ENCODE peak calls at places on chromosomes 16 and 17, in four cellular contexts. One of them, this sample, is unnamed.

GRCh38 chr17:40095944-40096791 is 4.2 kb downstream of the NR1D1 start:
- DNase-seq in cardiac fibroblast: peak
- DNase-seq in ascending aorta: no peak
- DNase-seq in H9: no peak
- DNase-seq in this sample: no peak

GRCh38 chr16:31177136-31177535 is 2.8 kb upstream of the FUS start:
- DNase-seq in ascending aorta: no peak
- DNase-seq in cardiac fibroblast: peak
- DNase-seq in H9: no peak
- DNase-seq in this sample: peak

GRCh38 chr16:67177743-67178699 is 5.7 kb downstream of the MATCAP1 start:
- DNase-seq in ascending aorta: no peak
- DNase-seq in H9: peak
- DNase-seq in cardiac fibroblast: peak
- DNase-seq in this sample: peak

GRCh38 chr16:72400257-72401078 is 228.5 kb upstream of the PMFBP1 start:
- DNase-seq in H9: peak
- DNase-seq in cardiac fibroblast: peak
- DNase-seq in ascending aorta: no peak
- DNase-seq in this sample: peak

GRCh38 chr16:4408323-4408690 is 8.1 kb downstream of the CORO7 start:
- DNase-seq in cardiac fibroblast: no peak
- DNase-seq in ascending aorta: no peak
- DNase-seq in H9: no peak
- DNase-seq in this sample: no peak

GRCh38 chr17:33080091-33080490 is 88.4 kb downstream of the SPACA3 start:
- DNase-seq in H9: no peak
- DNase-seq in ascending aorta: no peak
- DNase-seq in cardiac fibroblast: no peak
- DNase-seq in this sample: no peak

GRCh38 chr17:16286009-16286946 is 67.0 kb downstream of the CENPV start:
- DNase-seq in ascending aorta: peak
- DNase-seq in cardiac fibroblast: peak
- DNase-seq in H9: peak
- DNase-seq in this sample: peak

GRCh38 chr17:46031440-46031839 is 32.4 kb downstream of the STH start:
- DNase-seq in ascending aorta: no peak
- DNase-seq in cardiac fibroblast: no peak
- DNase-seq in H9: no peak
- DNase-seq in this sample: no peak

GRCh38 chr17:82380860-82381702 is 9.5 kb downstream of the UTS2R start:
- DNase-seq in ascending aorta: no peak
- DNase-seq in cardiac fibroblast: no peak
- DNase-seq in H9: no peak
- DNase-seq in this sample: no peak

GRCh38 chr17:71495420-71495819 is 625.4 kb upstream of the SOX9 start:
- DNase-seq in cardiac fibroblast: no peak
- DNase-seq in ascending aorta: no peak
- DNase-seq in H9: no peak
- DNase-seq in this sample: no peak

GRCh38 chr17:78325076-78325712 is 34.7 kb downstream of the SOCS3 start:
- DNase-seq in H9: no peak
- DNase-seq in cardiac fibroblast: peak
- DNase-seq in ascending aorta: no peak
- DNase-seq in this sample: peak

GRCh38 chr17:76145231-76146052 is 4.4 kb upstream of the FOXJ1 start:
- DNase-seq in cardiac fibroblast: no peak
- DNase-seq in ascending aorta: no peak
- DNase-seq in H9: peak
- DNase-seq in this sample: no peak

GRCh38 chr17:40415390-40415789 is 2.3 kb downstream of the TOP2A start:
- DNase-seq in cardiac fibroblast: peak
- DNase-seq in ascending aorta: no peak
- DNase-seq in H9: no peak
- DNase-seq in this sample: peak

GRCh38 chr16:2858245-2859025 is 465 bp upstream of the PRSS22 start:
- DNase-seq in cardiac fibroblast: no peak
- DNase-seq in H9: peak
- DNase-seq in ascending aorta: no peak
- DNase-seq in this sample: peak

GRCh38 chr17:79890706-79891105 is 51.5 kb upstream of the CBX4 start:
- DNase-seq in ascending aorta: no peak
- DNase-seq in H9: no peak
- DNase-seq in cardiac fibroblast: no peak
- DNase-seq in this sample: peak

GRCh38 chr16:69364088-69364487 is 12.5 kb upstream of the TMED6 start:
- DNase-seq in H9: no peak
- DNase-seq in ascending aorta: no peak
- DNase-seq in cardiac fibroblast: no peak
- DNase-seq in this sample: no peak

GRCh38 chr17:40180694-40181093 is 3.4 kb downstream of the RAPGEFL1 start:
- DNase-seq in H9: no peak
- DNase-seq in ascending aorta: no peak
- DNase-seq in cardiac fibroblast: no peak
- DNase-seq in this sample: peak

GRCh38 chr16:83143788-83144187 is 517.0 kb downstream of the CDH13 start:
- DNase-seq in H9: no peak
- DNase-seq in ascending aorta: no peak
- DNase-seq in cardiac fibroblast: peak
- DNase-seq in this sample: no peak

GRCh38 chr17:65515959-65516948 is 45.2 kb downstream of the AXIN2 start:
- DNase-seq in ascending aorta: no peak
- DNase-seq in cardiac fibroblast: no peak
- DNase-seq in H9: peak
- DNase-seq in this sample: no peak

GRCh38 chr17:27488263-27488662 is 32.0 kb downstream of the KSR1 start:
- DNase-seq in H9: no peak
- DNase-seq in cardiac fibroblast: no peak
- DNase-seq in ascending aorta: no peak
- DNase-seq in this sample: no peak

GRCh38 chr17:15106540-15106939 is 158.6 kb downstream of the PMP22 start:
- DNase-seq in cardiac fibroblast: no peak
- DNase-seq in H9: no peak
- DNase-seq in ascending aorta: no peak
- DNase-seq in this sample: peak

GRCh38 chr16:58638148-58639036 is 8.8 kb upstream of the CNOT1 start:
- DNase-seq in H9: peak
- DNase-seq in ascending aorta: no peak
- DNase-seq in cardiac fibroblast: peak
- DNase-seq in this sample: peak
- TF ChIP-seq CTCF in H9: peak
- TF ChIP-seq CTCF in ascending aorta: peak
- TF ChIP-seq CTCF in cardiac fibroblast: peak
- TF ChIP-seq CTCF in this sample: peak

GRCh38 chr16:87851141-87851587 is 18.1 kb downstream of the SLC7A5 start:
- DNase-seq in cardiac fibroblast: no peak
- DNase-seq in ascending aorta: no peak
- DNase-seq in H9: no peak
- DNase-seq in this sample: no peak

GRCh38 chr16:87850009-87851006 is 19.0 kb downstream of the SLC7A5 start:
- DNase-seq in ascending aorta: no peak
- DNase-seq in cardiac fibroblast: peak
- DNase-seq in H9: peak
- DNase-seq in this sample: peak

GRCh38 chr16:87848676-87849345 is 20.5 kb downstream of the SLC7A5 start:
- DNase-seq in H9: no peak
- DNase-seq in cardiac fibroblast: no peak
- DNase-seq in ascending aorta: no peak
- DNase-seq in this sample: no peak

GRCh38 chr16:87847785-87848675 is 21.3 kb downstream of the SLC7A5 start:
- DNase-seq in ascending aorta: no peak
- DNase-seq in H9: no peak
- DNase-seq in cardiac fibroblast: no peak
- DNase-seq in this sample: no peak

DNA sequence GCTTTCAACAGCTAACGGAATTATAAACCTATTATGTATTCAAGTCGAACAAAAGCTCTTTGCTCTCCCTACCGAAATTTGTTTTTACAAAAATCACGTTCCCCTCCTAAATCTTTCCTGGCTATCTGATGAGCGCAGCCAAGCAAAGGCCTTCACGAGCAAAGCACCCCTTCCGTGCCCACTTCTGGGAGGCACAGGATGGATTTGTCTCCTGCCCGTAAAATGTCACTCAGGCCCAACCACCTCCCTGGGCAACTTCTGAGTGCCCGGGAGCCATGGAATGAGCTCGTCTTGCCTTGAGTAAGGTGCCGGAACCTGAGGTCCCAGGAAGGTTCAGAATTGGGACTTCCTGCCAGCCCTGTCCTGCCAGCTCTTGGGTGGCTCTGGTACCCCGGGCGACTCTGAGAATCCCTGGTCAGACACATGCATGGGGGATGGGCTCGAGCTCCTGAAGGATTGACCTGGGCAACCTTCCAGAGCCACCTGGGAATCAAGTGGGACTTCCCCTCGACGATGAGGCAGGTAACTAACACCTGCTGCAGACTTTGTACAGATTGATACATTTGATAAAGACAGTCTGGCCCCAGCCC is 19.8 kb downstream of the SLC7A5 start:
- DNase-seq in H9: no peak
- DNase-seq in ascending aorta: no peak
- DNase-seq in cardiac fibroblast: no peak
- DNase-seq in this sample: no peak
- TF ChIP-seq CTCF in H9: no peak
- TF ChIP-seq CTCF in ascending aorta: no peak
- TF ChIP-seq CTCF in cardiac fibroblast: no peak
- TF ChIP-seq CTCF in this sample: no peak

GRCh38 chr16:70473446-70474319 is 19.3 kb downstream of the FCSK start:
- DNase-seq in ascending aorta: no peak
- DNase-seq in cardiac fibroblast: no peak
- DNase-seq in H9: no peak
- DNase-seq in this sample: no peak
- TF ChIP-seq CTCF in ascending aorta: no peak
- TF ChIP-seq CTCF in cardiac fibroblast: no peak
- TF ChIP-seq CTCF in H9: no peak
- TF ChIP-seq CTCF in this sample: no peak

GRCh38 chr16:13229039-13229438 is 327.6 kb downstream of the SHISA9 start:
- DNase-seq in H9: no peak
- DNase-seq in cardiac fibroblast: no peak
- DNase-seq in ascending aorta: no peak
- DNase-seq in this sample: no peak

DNA sequence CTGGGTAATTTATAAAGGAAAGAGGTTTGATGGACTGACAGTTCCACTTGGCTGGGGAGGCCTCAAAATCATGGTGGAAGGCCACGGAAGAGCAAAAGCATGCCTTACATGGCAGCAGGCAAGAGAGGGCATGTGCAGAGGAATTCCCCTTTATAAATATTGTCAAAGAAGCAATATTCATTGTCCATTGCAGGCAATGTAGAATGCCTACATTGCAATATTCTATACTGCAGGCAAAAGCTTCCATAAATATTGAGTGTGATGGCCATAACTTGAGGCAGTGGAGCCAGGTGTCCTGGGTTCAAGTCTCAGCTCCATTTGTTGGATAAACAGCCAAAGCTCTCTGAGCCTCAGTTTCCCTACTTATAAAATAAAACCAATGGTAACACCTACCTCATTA is 322.3 kb downstream of the SHISA9 start:
- DNase-seq in H9: no peak
- DNase-seq in ascending aorta: no peak
- DNase-seq in cardiac fibroblast: no peak
- DNase-seq in this sample: no peak
- TF ChIP-seq CTCF in H9: no peak
- TF ChIP-seq CTCF in ascending aorta: no peak
- TF ChIP-seq CTCF in cardiac fibroblast: no peak
- TF ChIP-seq CTCF in this sample: no peak

DNA sequence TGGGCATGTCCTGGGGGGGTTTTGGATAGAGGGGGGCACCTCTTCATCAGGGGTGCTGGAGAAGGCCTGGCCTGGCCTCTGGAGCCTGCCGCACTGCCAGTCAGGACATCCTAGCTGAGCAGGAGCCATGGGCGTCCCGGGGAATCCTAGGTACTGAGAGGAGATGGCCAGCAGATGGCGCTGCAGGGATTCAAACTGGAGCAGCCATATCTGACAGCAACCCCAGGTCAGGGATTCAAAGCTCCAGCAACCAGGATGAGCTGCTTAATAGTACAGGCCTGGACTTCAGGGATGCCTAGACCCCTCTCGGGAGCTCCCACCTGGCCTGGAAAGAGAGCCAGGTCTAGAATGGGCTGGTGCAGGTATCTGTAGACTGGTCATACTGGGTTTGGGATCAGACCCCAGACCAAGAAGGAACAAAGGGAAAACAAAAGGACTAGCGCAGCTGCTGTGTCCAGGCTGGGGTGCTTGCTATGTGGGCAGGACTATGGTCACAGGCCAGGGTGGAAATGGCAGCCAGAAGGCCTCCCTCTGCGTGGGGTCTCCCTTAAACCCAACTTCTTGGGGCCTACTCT is 306.9 kb upstream of the RBFOX1 start:
- DNase-seq in ascending aorta: no peak
- DNase-seq in H9: peak
- DNase-seq in cardiac fibroblast: peak
- DNase-seq in this sample: peak
- TF ChIP-seq CTCF in ascending aorta: no peak
- TF ChIP-seq CTCF in H9: peak
- TF ChIP-seq CTCF in cardiac fibroblast: peak
- TF ChIP-seq CTCF in this sample: peak

This sample was measured in MCF 10A.